ENCODE peak calls at places on chromosomes 16 and 17, in eight cellular contexts. W is hepatocyte, B is ovary, Z is vagina, V is Peyer's patch, J is AG04450, I is tibial artery, N is cardiac muscle cell. C is an unnamed sample.

GRCh38 chr17:81396722-81397313 is 1.6 kb downstream of the BAHCC1 start:
- DNase-seq in W (no peak), B (no peak), Z (no peak), V (peak; percentile 76), J (no peak), I (no peak), N (peak; percentile 54), C (no peak)

GRCh38 chr16:7437135-7437534 is 104.5 kb downstream of the RBFOX1 start:
- DNase-seq in W (no peak), B (no peak), Z (no peak), V (no peak), J (no peak), I (no peak), N (no peak), C (no peak)

GRCh38 chr16:30658731-30659506 is 688 bp downstream of the FBRS start:
- DNase-seq in W (peak; percentile 99), B (peak; percentile 85), Z (peak; percentile 98), V (peak; percentile 88), J (peak; percentile 96), I (peak; percentile 93), N (peak; percentile 99), C (peak; percentile 87)

GRCh38 chr17:17526369-17526768 is 30.2 kb upstream of the RASD1 start:
- DNase-seq in W (no peak), B (peak; percentile 74), Z (no peak), V (no peak), J (no peak), I (no peak), N (no peak), C (peak; percentile 94)

GRCh38 chr16:58197314-58198012 is 443 bp downstream of the CSNK2A2 start:
- DNase-seq in W (peak; percentile 11), B (no peak), Z (no peak), V (peak; percentile 47), J (no peak), I (no peak), N (no peak), C (no peak)

GRCh38 chr17:69492410-69493071 is 78.0 kb downstream of the MAP2K6 start:
- DNase-seq in W (peak; percentile 40), B (no peak), Z (no peak), V (no peak), J (peak; percentile 72), I (no peak), N (peak; percentile 43), C (no peak)

GRCh38 chr16:50303041-50303604 is 36.8 kb downstream of the ADCY7 start:
- DNase-seq in W (no peak), B (no peak), Z (no peak), V (peak; percentile 28), J (no peak), I (peak; percentile 55), N (peak; percentile 72), C (no peak)

GRCh38 chr17:46190763-46191162 is 2.5 kb downstream of the KANSL1 start:
- DNase-seq in W (no peak), B (no peak), Z (no peak), V (no peak), J (no peak), I (no peak), N (no peak), C (no peak)

GRCh38 chr16:68676113-68676860 is 31.2 kb downstream of the CDH3 start:
- DNase-seq in W (no peak), B (no peak), Z (no peak), V (no peak), J (no peak), I (no peak), N (no peak), C (no peak)

GRCh38 chr17:46940692-46941404 is 17.9 kb downstream of the GOSR2 start:
- DNase-seq in W (peak; percentile 90), B (peak; percentile 59), Z (no peak), V (peak; percentile 82), J (peak; percentile 29), I (peak; percentile 77), N (peak; percentile 84), C (peak; percentile 61)

GRCh38 chr17:60622961-60623360 is 23.0 kb downstream of the PPM1D start:
- DNase-seq in W (no peak), B (no peak), Z (no peak), V (no peak), J (no peak), I (no peak), N (no peak), C (no peak)

GRCh38 chr16:75580-76501 is 2.2 kb upstream of the MPG start:
- DNase-seq in W (peak; percentile 87), B (peak; percentile 89), Z (no peak), V (peak; percentile 66), J (no peak), I (peak; percentile 93), N (peak; percentile 95), C (peak; percentile 67)

GRCh38 chr16:89025636-89026035 is 48.6 kb upstream of the CBFA2T3 start:
- DNase-seq in W (no peak), B (no peak), Z (no peak), V (no peak), J (no peak), I (no peak), N (no peak), C (no peak)

GRCh38 chr17:62916684-62917571 is 49.1 kb upstream of the TANC2 start:
- DNase-seq in W (peak; percentile 31), B (no peak), Z (peak; percentile 86), V (no peak), J (no peak), I (no peak), N (peak; percentile 63), C (no peak)

GRCh38 chr16:75810342-75810741 is 84.1 kb upstream of the CPHXL start:
- DNase-seq in W (no peak), B (no peak), Z (no peak), V (no peak), J (no peak), I (no peak), N (no peak), C (no peak)

GRCh38 chr17:28173801-28174200 is 131.3 kb downstream of the NLK start:
- DNase-seq in W (peak; percentile 9), B (no peak), Z (no peak), V (no peak), J (no peak), I (no peak), N (peak; percentile 63), C (no peak)

GRCh38 chr17:37488607-37489196 is 989 bp upstream of the DUSP14 start:
- DNase-seq in W (peak; percentile 91), B (peak; percentile 84), Z (peak; percentile 96), V (peak; percentile 79), J (peak; percentile 85), I (peak; percentile 92), N (peak; percentile 89), C (peak; percentile 96)

GRCh38 chr16:11896776-11897175 is 19.0 kb downstream of the GSPT1 start:
- DNase-seq in W (no peak), B (no peak), Z (no peak), V (no peak), J (peak; percentile 36), I (no peak), N (peak; percentile 51), C (no peak)

GRCh38 chr17:80237386-80237785 is 17.2 kb downstream of the SLC26A11 start:
- DNase-seq in W (no peak), B (no peak), Z (no peak), V (no peak), J (no peak), I (no peak), N (no peak), C (no peak)
- H3K27ac ChIP-seq in W (no peak overlapping the region), B (no peak overlapping the region), Z (no peak overlapping the region), V (no peak overlapping the region), J (no peak overlapping the region), I (no peak overlapping the region), N (no peak overlapping the region), C (no peak overlapping the region)

DNA sequence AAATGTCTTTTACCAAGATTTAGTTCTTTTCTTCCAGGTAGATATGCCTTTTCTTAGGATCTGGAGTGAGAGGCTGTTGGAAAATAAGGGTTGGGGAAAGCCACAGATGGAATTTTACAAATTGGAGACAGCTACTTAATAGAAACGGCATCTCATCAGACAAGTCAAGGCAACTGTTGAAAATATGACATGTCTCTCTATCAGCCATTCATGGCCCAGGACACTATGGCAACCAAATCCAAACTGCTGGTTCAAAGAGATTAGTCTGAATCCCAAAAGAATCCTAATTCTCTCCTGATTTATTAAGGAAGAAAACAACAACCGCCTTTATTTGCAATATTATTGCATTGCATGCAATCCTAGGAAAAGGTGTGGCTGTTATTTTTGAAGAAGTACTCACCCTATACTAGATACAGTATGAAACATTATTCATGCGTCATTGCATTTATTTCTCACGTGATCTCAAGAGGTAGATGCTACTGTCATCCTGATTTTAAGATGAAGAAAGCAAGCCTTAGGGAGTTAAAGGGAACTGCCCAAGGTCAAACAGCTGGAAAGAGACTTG is 12.6 kb upstream of the CEP20 start:
- DNase-seq in W (no peak), B (no peak), Z (no peak), V (no peak), J (no peak), I (no peak), N (no peak), C (no peak)
- H3K4me3 ChIP-seq in W (no peak overlapping the region), B (no peak overlapping the region), Z (no peak overlapping the region), V (no peak overlapping the region), J (no peak overlapping the region), I (no peak overlapping the region), N (no peak overlapping the region), C (no peak overlapping the region)

DNA sequence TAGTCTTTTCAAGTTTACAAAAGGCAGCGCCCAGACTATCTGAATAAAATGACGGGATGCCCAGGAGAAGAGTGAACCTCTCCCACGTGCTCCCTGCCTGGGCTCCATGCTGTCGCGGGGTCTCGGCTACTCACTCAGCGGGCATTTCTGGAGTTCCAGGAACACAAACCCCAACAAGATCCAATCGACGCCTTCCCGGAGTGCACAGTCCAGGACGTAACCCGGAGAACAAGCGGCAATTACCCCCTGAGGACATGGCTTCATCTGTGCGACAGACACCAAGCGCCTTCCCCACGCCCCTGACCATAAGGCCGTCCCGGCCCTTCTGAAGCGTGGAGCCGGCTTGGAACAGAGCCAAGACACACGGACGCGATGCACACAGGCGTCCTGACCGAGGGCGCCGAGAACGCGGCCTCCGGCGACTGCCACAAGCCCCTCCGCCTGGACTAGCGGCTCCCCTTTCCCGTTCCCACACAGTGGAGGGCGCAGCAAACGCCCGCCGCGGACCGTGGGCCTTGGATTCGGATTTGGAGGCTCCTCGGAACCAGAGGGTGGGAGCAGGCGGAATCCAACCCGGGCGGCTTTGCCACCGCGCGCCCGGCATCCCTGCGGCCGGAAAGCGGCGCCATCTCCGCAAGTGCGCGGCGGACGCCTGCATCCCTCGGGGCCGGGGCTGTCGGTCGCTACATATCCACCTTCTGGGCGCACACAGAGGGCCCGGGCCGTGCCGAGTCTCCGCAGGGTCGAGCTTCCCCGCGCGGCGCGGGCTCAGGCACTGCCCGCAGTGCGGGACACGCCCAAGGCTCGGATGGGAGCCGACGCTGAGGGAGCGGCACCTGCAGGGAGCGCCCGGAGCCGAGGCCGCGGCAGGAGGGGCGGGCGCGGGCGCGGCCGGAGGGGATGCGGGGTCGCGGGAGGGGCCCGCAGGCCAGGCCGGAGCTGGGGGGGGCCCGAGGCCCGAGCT is 725 bp downstream of the ABCA3 start:
- DNase-seq in W (peak; percentile 65), B (peak; percentile 52), Z (no peak), V (peak; percentile 73), J (no peak), I (peak; percentile 75), N (peak; percentile 12), C (peak; percentile 25)
- TF ChIP-seq CTCF in W (peak; percentile 24), B (no peak), Z (no peak), V (no peak), J (no peak), I (no peak), N (peak; percentile 17), C (no peak)

DNA sequence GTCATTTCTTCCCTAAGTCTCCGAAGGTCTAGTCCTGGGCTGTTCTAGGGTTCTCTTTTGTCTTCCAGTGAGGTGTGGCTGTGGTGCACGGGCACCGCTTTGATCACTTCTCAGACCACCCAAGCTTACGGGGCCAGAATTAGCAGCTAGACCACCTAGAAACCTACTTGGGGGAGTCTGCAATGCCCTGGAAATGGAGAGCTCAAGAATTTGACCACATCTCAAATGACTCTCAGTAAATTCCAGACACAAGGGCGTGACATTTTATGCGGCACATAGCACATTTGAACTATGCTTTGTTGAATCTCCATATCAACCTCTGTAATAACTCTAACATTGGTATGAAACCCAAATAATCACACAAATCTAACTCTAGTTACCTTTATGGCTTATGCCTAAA is 24.9 kb downstream of the TRIM16 start:
- DNase-seq in W (no peak), B (no peak), Z (no peak), V (no peak), J (no peak), I (no peak), N (no peak), C (no peak)
- H3K27ac ChIP-seq in W (no peak overlapping the region), B (no peak overlapping the region), Z (no peak overlapping the region), V (no peak overlapping the region), J (no peak overlapping the region), I (no peak overlapping the region), N (peak overlapping the region; percentile 60), C (no peak overlapping the region)

C was measured in gastrocnemius medialis.